ENCODE peak calls at places on chromosome 2, in eight cellular contexts. One of them, this sample, is unnamed.

GRCh38 chr2:136238214-136238551 is 120.2 kb upstream of the CXCR4 start:
- DNase-seq in activated CD4-positive, alpha-beta T cell treated with anti-CD3 and anti-CD28 coated beads for 4 hours: no peak
- DNase-seq in stimulated activated CD4-positive, alpha-beta T cell treated with anti-CD3 and anti-CD28 coated beads, Interleukin-1b, Interleukin-23, amount 100 ng/mL, for 24 hours: no peak
- DNase-seq in psoas muscle: no peak
- DNase-seq in left ventricle myocardium inferior: no peak
- DNase-seq in Calu3: no peak
- DNase-seq in NCI-H146: peak
- DNase-seq in cardiac muscle cell: no peak
- DNase-seq in this sample: no peak

GRCh38 chr2:238869293-238870124 is 21.6 kb downstream of the TWIST2 start:
- DNase-seq in activated CD4-positive, alpha-beta T cell treated with anti-CD3 and anti-CD28 coated beads for 4 hours: no peak
- DNase-seq in stimulated activated CD4-positive, alpha-beta T cell treated with anti-CD3 and anti-CD28 coated beads, Interleukin-1b, Interleukin-23, amount 100 ng/mL, for 24 hours: no peak
- DNase-seq in psoas muscle: no peak
- DNase-seq in left ventricle myocardium inferior: no peak
- DNase-seq in Calu3: no peak
- DNase-seq in NCI-H146: no peak
- DNase-seq in cardiac muscle cell: no peak
- DNase-seq in this sample: no peak

GRCh38 chr2:27309651-27310050 is 1.4 kb upstream of the UCN start:
- DNase-seq in activated CD4-positive, alpha-beta T cell treated with anti-CD3 and anti-CD28 coated beads for 4 hours: no peak
- DNase-seq in stimulated activated CD4-positive, alpha-beta T cell treated with anti-CD3 and anti-CD28 coated beads, Interleukin-1b, Interleukin-23, amount 100 ng/mL, for 24 hours: no peak
- DNase-seq in psoas muscle: no peak
- DNase-seq in left ventricle myocardium inferior: no peak
- DNase-seq in Calu3: no peak
- DNase-seq in NCI-H146: no peak
- DNase-seq in cardiac muscle cell: no peak
- DNase-seq in this sample: no peak

GRCh38 chr2:149815946-149816345 is 228.4 kb upstream of the MMADHC start:
- DNase-seq in activated CD4-positive, alpha-beta T cell treated with anti-CD3 and anti-CD28 coated beads for 4 hours: no peak
- DNase-seq in stimulated activated CD4-positive, alpha-beta T cell treated with anti-CD3 and anti-CD28 coated beads, Interleukin-1b, Interleukin-23, amount 100 ng/mL, for 24 hours: no peak
- DNase-seq in psoas muscle: no peak
- DNase-seq in left ventricle myocardium inferior: no peak
- DNase-seq in Calu3: no peak
- DNase-seq in NCI-H146: no peak
- DNase-seq in cardiac muscle cell: no peak
- DNase-seq in this sample: no peak

GRCh38 chr2:128577141-128577930 is 258.7 kb upstream of the HS6ST1 start:
- DNase-seq in activated CD4-positive, alpha-beta T cell treated with anti-CD3 and anti-CD28 coated beads for 4 hours: no peak
- DNase-seq in stimulated activated CD4-positive, alpha-beta T cell treated with anti-CD3 and anti-CD28 coated beads, Interleukin-1b, Interleukin-23, amount 100 ng/mL, for 24 hours: no peak
- DNase-seq in psoas muscle: no peak
- DNase-seq in left ventricle myocardium inferior: no peak
- DNase-seq in Calu3: no peak
- DNase-seq in NCI-H146: no peak
- DNase-seq in cardiac muscle cell: no peak
- DNase-seq in this sample: no peak

GRCh38 chr2:104856973-104857261 is 3.0 kb downstream of the POU3F3 start:
- DNase-seq in activated CD4-positive, alpha-beta T cell treated with anti-CD3 and anti-CD28 coated beads for 4 hours: no peak
- DNase-seq in stimulated activated CD4-positive, alpha-beta T cell treated with anti-CD3 and anti-CD28 coated beads, Interleukin-1b, Interleukin-23, amount 100 ng/mL, for 24 hours: no peak
- DNase-seq in psoas muscle: no peak
- DNase-seq in left ventricle myocardium inferior: no peak
- DNase-seq in Calu3: no peak
- DNase-seq in NCI-H146: no peak
- DNase-seq in cardiac muscle cell: no peak
- DNase-seq in this sample: no peak

GRCh38 chr2:45729753-45730512 is 78.5 kb downstream of the PRKCE start:
- DNase-seq in activated CD4-positive, alpha-beta T cell treated with anti-CD3 and anti-CD28 coated beads for 4 hours: no peak
- DNase-seq in stimulated activated CD4-positive, alpha-beta T cell treated with anti-CD3 and anti-CD28 coated beads, Interleukin-1b, Interleukin-23, amount 100 ng/mL, for 24 hours: no peak
- DNase-seq in psoas muscle: no peak
- DNase-seq in left ventricle myocardium inferior: no peak
- DNase-seq in Calu3: peak
- DNase-seq in NCI-H146: peak
- DNase-seq in cardiac muscle cell: no peak
- DNase-seq in this sample: no peak

GRCh38 chr2:215104226-215104625 is 34.2 kb downstream of the ABCA12 start:
- DNase-seq in activated CD4-positive, alpha-beta T cell treated with anti-CD3 and anti-CD28 coated beads for 4 hours: no peak
- DNase-seq in stimulated activated CD4-positive, alpha-beta T cell treated with anti-CD3 and anti-CD28 coated beads, Interleukin-1b, Interleukin-23, amount 100 ng/mL, for 24 hours: no peak
- DNase-seq in psoas muscle: no peak
- DNase-seq in left ventricle myocardium inferior: no peak
- DNase-seq in Calu3: no peak
- DNase-seq in NCI-H146: no peak
- DNase-seq in cardiac muscle cell: no peak
- DNase-seq in this sample: no peak

GRCh38 chr2:189982777-189983394 is 79.6 kb downstream of the MSTN start:
- DNase-seq in activated CD4-positive, alpha-beta T cell treated with anti-CD3 and anti-CD28 coated beads for 4 hours: no peak
- DNase-seq in stimulated activated CD4-positive, alpha-beta T cell treated with anti-CD3 and anti-CD28 coated beads, Interleukin-1b, Interleukin-23, amount 100 ng/mL, for 24 hours: no peak
- DNase-seq in psoas muscle: no peak
- DNase-seq in left ventricle myocardium inferior: no peak
- DNase-seq in Calu3: no peak
- DNase-seq in NCI-H146: no peak
- DNase-seq in cardiac muscle cell: no peak
- DNase-seq in this sample: no peak

GRCh38 chr2:160028431-160029269 is 33.8 kb downstream of the PLA2R1 start:
- DNase-seq in activated CD4-positive, alpha-beta T cell treated with anti-CD3 and anti-CD28 coated beads for 4 hours: no peak
- DNase-seq in stimulated activated CD4-positive, alpha-beta T cell treated with anti-CD3 and anti-CD28 coated beads, Interleukin-1b, Interleukin-23, amount 100 ng/mL, for 24 hours: no peak
- DNase-seq in psoas muscle: no peak
- DNase-seq in left ventricle myocardium inferior: no peak
- DNase-seq in Calu3: no peak
- DNase-seq in NCI-H146: no peak
- DNase-seq in cardiac muscle cell: no peak
- DNase-seq in this sample: no peak

GRCh38 chr2:234257859-234258561 is 207.5 kb downstream of the SPP2 start:
- DNase-seq in activated CD4-positive, alpha-beta T cell treated with anti-CD3 and anti-CD28 coated beads for 4 hours: peak
- DNase-seq in stimulated activated CD4-positive, alpha-beta T cell treated with anti-CD3 and anti-CD28 coated beads, Interleukin-1b, Interleukin-23, amount 100 ng/mL, for 24 hours: no peak
- DNase-seq in psoas muscle: no peak
- DNase-seq in left ventricle myocardium inferior: no peak
- DNase-seq in Calu3: peak
- DNase-seq in NCI-H146: peak
- DNase-seq in cardiac muscle cell: peak
- DNase-seq in this sample: no peak

GRCh38 chr2:134926231-134926931 is 7.8 kb downstream of the CCNT2 start:
- DNase-seq in activated CD4-positive, alpha-beta T cell treated with anti-CD3 and anti-CD28 coated beads for 4 hours: no peak
- DNase-seq in stimulated activated CD4-positive, alpha-beta T cell treated with anti-CD3 and anti-CD28 coated beads, Interleukin-1b, Interleukin-23, amount 100 ng/mL, for 24 hours: no peak
- DNase-seq in psoas muscle: no peak
- DNase-seq in left ventricle myocardium inferior: no peak
- DNase-seq in Calu3: no peak
- DNase-seq in NCI-H146: no peak
- DNase-seq in cardiac muscle cell: no peak
- DNase-seq in this sample: no peak

GRCh38 chr2:160737247-160737646 is 243.6 kb upstream of the RBMS1 start:
- DNase-seq in activated CD4-positive, alpha-beta T cell treated with anti-CD3 and anti-CD28 coated beads for 4 hours: no peak
- DNase-seq in stimulated activated CD4-positive, alpha-beta T cell treated with anti-CD3 and anti-CD28 coated beads, Interleukin-1b, Interleukin-23, amount 100 ng/mL, for 24 hours: no peak
- DNase-seq in psoas muscle: no peak
- DNase-seq in left ventricle myocardium inferior: no peak
- DNase-seq in Calu3: no peak
- DNase-seq in NCI-H146: no peak
- DNase-seq in cardiac muscle cell: no peak
- DNase-seq in this sample: no peak

GRCh38 chr2:217261452-217261851 is 401.6 kb upstream of the TNP1 start:
- DNase-seq in activated CD4-positive, alpha-beta T cell treated with anti-CD3 and anti-CD28 coated beads for 4 hours: no peak
- DNase-seq in stimulated activated CD4-positive, alpha-beta T cell treated with anti-CD3 and anti-CD28 coated beads, Interleukin-1b, Interleukin-23, amount 100 ng/mL, for 24 hours: no peak
- DNase-seq in psoas muscle: no peak
- DNase-seq in left ventricle myocardium inferior: no peak
- DNase-seq in Calu3: peak
- DNase-seq in NCI-H146: no peak
- DNase-seq in cardiac muscle cell: no peak
- DNase-seq in this sample: no peak

GRCh38 chr2:66582975-66583842 is 148.3 kb downstream of the MEIS1 start:
- DNase-seq in activated CD4-positive, alpha-beta T cell treated with anti-CD3 and anti-CD28 coated beads for 4 hours: no peak
- DNase-seq in stimulated activated CD4-positive, alpha-beta T cell treated with anti-CD3 and anti-CD28 coated beads, Interleukin-1b, Interleukin-23, amount 100 ng/mL, for 24 hours: no peak
- DNase-seq in psoas muscle: peak
- DNase-seq in left ventricle myocardium inferior: no peak
- DNase-seq in Calu3: no peak
- DNase-seq in NCI-H146: no peak
- DNase-seq in cardiac muscle cell: no peak
- DNase-seq in this sample: no peak

GRCh38 chr2:212170382-212170781 is 368.2 kb downstream of the ERBB4 start:
- DNase-seq in activated CD4-positive, alpha-beta T cell treated with anti-CD3 and anti-CD28 coated beads for 4 hours: no peak
- DNase-seq in stimulated activated CD4-positive, alpha-beta T cell treated with anti-CD3 and anti-CD28 coated beads, Interleukin-1b, Interleukin-23, amount 100 ng/mL, for 24 hours: no peak
- DNase-seq in psoas muscle: no peak
- DNase-seq in left ventricle myocardium inferior: no peak
- DNase-seq in Calu3: no peak
- DNase-seq in NCI-H146: no peak
- DNase-seq in cardiac muscle cell: no peak
- DNase-seq in this sample: no peak

GRCh38 chr2:234377761-234378341 is 119.0 kb downstream of the ARL4C start:
- DNase-seq in activated CD4-positive, alpha-beta T cell treated with anti-CD3 and anti-CD28 coated beads for 4 hours: no peak
- DNase-seq in stimulated activated CD4-positive, alpha-beta T cell treated with anti-CD3 and anti-CD28 coated beads, Interleukin-1b, Interleukin-23, amount 100 ng/mL, for 24 hours: no peak
- DNase-seq in psoas muscle: no peak
- DNase-seq in left ventricle myocardium inferior: no peak
- DNase-seq in Calu3: no peak
- DNase-seq in NCI-H146: no peak
- DNase-seq in cardiac muscle cell: no peak
- DNase-seq in this sample: no peak

GRCh38 chr2:174083843-174084458 is 118.8 kb upstream of the SP3 start:
- DNase-seq in activated CD4-positive, alpha-beta T cell treated with anti-CD3 and anti-CD28 coated beads for 4 hours: no peak
- DNase-seq in stimulated activated CD4-positive, alpha-beta T cell treated with anti-CD3 and anti-CD28 coated beads, Interleukin-1b, Interleukin-23, amount 100 ng/mL, for 24 hours: no peak
- DNase-seq in psoas muscle: no peak
- DNase-seq in left ventricle myocardium inferior: no peak
- DNase-seq in Calu3: no peak
- DNase-seq in NCI-H146: peak
- DNase-seq in cardiac muscle cell: no peak
- DNase-seq in this sample: no peak

GRCh38 chr2:99689135-99689742 is 199.4 kb upstream of the REV1 start:
- DNase-seq in activated CD4-positive, alpha-beta T cell treated with anti-CD3 and anti-CD28 coated beads for 4 hours: no peak
- DNase-seq in stimulated activated CD4-positive, alpha-beta T cell treated with anti-CD3 and anti-CD28 coated beads, Interleukin-1b, Interleukin-23, amount 100 ng/mL, for 24 hours: no peak
- DNase-seq in psoas muscle: no peak
- DNase-seq in left ventricle myocardium inferior: no peak
- DNase-seq in Calu3: no peak
- DNase-seq in NCI-H146: peak
- DNase-seq in cardiac muscle cell: no peak
- DNase-seq in this sample: no peak

GRCh38 chr2:85997016-85997970 is 108.4 kb downstream of the POLR1A start:
- DNase-seq in activated CD4-positive, alpha-beta T cell treated with anti-CD3 and anti-CD28 coated beads for 4 hours: no peak
- DNase-seq in stimulated activated CD4-positive, alpha-beta T cell treated with anti-CD3 and anti-CD28 coated beads, Interleukin-1b, Interleukin-23, amount 100 ng/mL, for 24 hours: no peak
- DNase-seq in psoas muscle: peak
- DNase-seq in left ventricle myocardium inferior: peak
- DNase-seq in Calu3: no peak
- DNase-seq in NCI-H146: no peak
- DNase-seq in cardiac muscle cell: no peak
- DNase-seq in this sample: no peak

GRCh38 chr2:139763705-139764104 is 983.5 kb upstream of the NXPH2 start:
- DNase-seq in activated CD4-positive, alpha-beta T cell treated with anti-CD3 and anti-CD28 coated beads for 4 hours: no peak
- DNase-seq in stimulated activated CD4-positive, alpha-beta T cell treated with anti-CD3 and anti-CD28 coated beads, Interleukin-1b, Interleukin-23, amount 100 ng/mL, for 24 hours: no peak
- DNase-seq in psoas muscle: no peak
- DNase-seq in left ventricle myocardium inferior: no peak
- DNase-seq in Calu3: no peak
- DNase-seq in NCI-H146: no peak
- DNase-seq in cardiac muscle cell: no peak
- DNase-seq in this sample: no peak

GRCh38 chr2:78979380-78980238 is 45.9 kb upstream of the REG3G start:
- DNase-seq in activated CD4-positive, alpha-beta T cell treated with anti-CD3 and anti-CD28 coated beads for 4 hours: no peak
- DNase-seq in stimulated activated CD4-positive, alpha-beta T cell treated with anti-CD3 and anti-CD28 coated beads, Interleukin-1b, Interleukin-23, amount 100 ng/mL, for 24 hours: no peak
- DNase-seq in psoas muscle: peak
- DNase-seq in left ventricle myocardium inferior: no peak
- DNase-seq in Calu3: peak
- DNase-seq in NCI-H146: peak
- DNase-seq in cardiac muscle cell: peak
- DNase-seq in this sample: no peak

GRCh38 chr2:230759481-230760191 is 47.0 kb downstream of the CAB39 start:
- DNase-seq in activated CD4-positive, alpha-beta T cell treated with anti-CD3 and anti-CD28 coated beads for 4 hours: no peak
- DNase-seq in stimulated activated CD4-positive, alpha-beta T cell treated with anti-CD3 and anti-CD28 coated beads, Interleukin-1b, Interleukin-23, amount 100 ng/mL, for 24 hours: no peak
- DNase-seq in psoas muscle: no peak
- DNase-seq in left ventricle myocardium inferior: no peak
- DNase-seq in Calu3: no peak
- DNase-seq in NCI-H146: no peak
- DNase-seq in cardiac muscle cell: no peak
- DNase-seq in this sample: no peak

GRCh38 chr2:100259991-100260390 is 62.3 kb downstream of the LONRF2 start:
- DNase-seq in activated CD4-positive, alpha-beta T cell treated with anti-CD3 and anti-CD28 coated beads for 4 hours: no peak
- DNase-seq in stimulated activated CD4-positive, alpha-beta T cell treated with anti-CD3 and anti-CD28 coated beads, Interleukin-1b, Interleukin-23, amount 100 ng/mL, for 24 hours: no peak
- DNase-seq in psoas muscle: no peak
- DNase-seq in left ventricle myocardium inferior: no peak
- DNase-seq in Calu3: no peak
- DNase-seq in NCI-H146: peak
- DNase-seq in cardiac muscle cell: no peak
- DNase-seq in this sample: no peak

GRCh38 chr2:177239934-177240600 is 24.5 kb downstream of the NFE2L2 start:
- DNase-seq in activated CD4-positive, alpha-beta T cell treated with anti-CD3 and anti-CD28 coated beads for 4 hours: no peak
- DNase-seq in stimulated activated CD4-positive, alpha-beta T cell treated with anti-CD3 and anti-CD28 coated beads, Interleukin-1b, Interleukin-23, amount 100 ng/mL, for 24 hours: no peak
- DNase-seq in psoas muscle: no peak
- DNase-seq in left ventricle myocardium inferior: no peak
- DNase-seq in Calu3: peak
- DNase-seq in NCI-H146: no peak
- DNase-seq in cardiac muscle cell: no peak
- DNase-seq in this sample: no peak

GRCh38 chr2:18194161-18194560 is 315.7 kb downstream of the KCNS3 start:
- DNase-seq in activated CD4-positive, alpha-beta T cell treated with anti-CD3 and anti-CD28 coated beads for 4 hours: no peak
- DNase-seq in stimulated activated CD4-positive, alpha-beta T cell treated with anti-CD3 and anti-CD28 coated beads, Interleukin-1b, Interleukin-23, amount 100 ng/mL, for 24 hours: no peak
- DNase-seq in psoas muscle: no peak
- DNase-seq in left ventricle myocardium inferior: no peak
- DNase-seq in Calu3: no peak
- DNase-seq in NCI-H146: no peak
- DNase-seq in cardiac muscle cell: no peak
- DNase-seq in this sample: no peak

GRCh38 chr2:132627542-132627941 is 42.5 kb downstream of the LYPD1 start:
- DNase-seq in activated CD4-positive, alpha-beta T cell treated with anti-CD3 and anti-CD28 coated beads for 4 hours: no peak
- DNase-seq in stimulated activated CD4-positive, alpha-beta T cell treated with anti-CD3 and anti-CD28 coated beads, Interleukin-1b, Interleukin-23, amount 100 ng/mL, for 24 hours: no peak
- DNase-seq in psoas muscle: no peak
- DNase-seq in left ventricle myocardium inferior: no peak
- DNase-seq in Calu3: no peak
- DNase-seq in NCI-H146: no peak
- DNase-seq in cardiac muscle cell: no peak
- DNase-seq in this sample: no peak

GRCh38 chr2:140916410-140916809 is 1214.4 kb downstream of the LRP1B start:
- DNase-seq in activated CD4-positive, alpha-beta T cell treated with anti-CD3 and anti-CD28 coated beads for 4 hours: no peak
- DNase-seq in stimulated activated CD4-positive, alpha-beta T cell treated with anti-CD3 and anti-CD28 coated beads, Interleukin-1b, Interleukin-23, amount 100 ng/mL, for 24 hours: no peak
- DNase-seq in psoas muscle: no peak
- DNase-seq in left ventricle myocardium inferior: no peak
- DNase-seq in Calu3: no peak
- DNase-seq in NCI-H146: no peak
- DNase-seq in cardiac muscle cell: no peak
- DNase-seq in this sample: no peak

GRCh38 chr2:9799729-9800632 is 43.3 kb upstream of the TAF1B start:
- DNase-seq in activated CD4-positive, alpha-beta T cell treated with anti-CD3 and anti-CD28 coated beads for 4 hours: peak
- DNase-seq in stimulated activated CD4-positive, alpha-beta T cell treated with anti-CD3 and anti-CD28 coated beads, Interleukin-1b, Interleukin-23, amount 100 ng/mL, for 24 hours: peak
- DNase-seq in psoas muscle: peak
- DNase-seq in left ventricle myocardium inferior: peak
- DNase-seq in Calu3: peak
- DNase-seq in NCI-H146: peak
- DNase-seq in cardiac muscle cell: peak
- DNase-seq in this sample: peak

GRCh38 chr2:201886504-201886903 is 80.2 kb downstream of the CDK15 start:
- DNase-seq in activated CD4-positive, alpha-beta T cell treated with anti-CD3 and anti-CD28 coated beads for 4 hours: no peak
- DNase-seq in stimulated activated CD4-positive, alpha-beta T cell treated with anti-CD3 and anti-CD28 coated beads, Interleukin-1b, Interleukin-23, amount 100 ng/mL, for 24 hours: no peak
- DNase-seq in psoas muscle: no peak
- DNase-seq in left ventricle myocardium inferior: no peak
- DNase-seq in Calu3: peak
- DNase-seq in NCI-H146: no peak
- DNase-seq in cardiac muscle cell: no peak
- DNase-seq in this sample: no peak